ENCODE peak calls at places on chromosomes 2 and 18, in nine cellular contexts. M is astrocyte, S is ovary, U is PC-9, Y is cardiac muscle cell, K is suprapubic skin, Z is DND-41, T is fibroblast of lung, N is body of pancreas. G is an unnamed sample.

GRCh38 chr2:30406853-30407252 is 40.2 kb upstream of the LCLAT1 start:
- DNase-seq in K (no peak), M (no peak), S (no peak), Y (no peak), Z (no peak), U (no peak), T (no peak), N (no peak), G (no peak)

GRCh38 chr2:18740428-18740827 is 151.1 kb upstream of the NT5C1B start:
- DNase-seq in Z (no peak), Y (no peak), M (peak), S (no peak), U (no peak), N (no peak), T (peak), K (no peak), G (peak)

GRCh38 chr2:199870581-199870980 is 19.6 kb upstream of the FTCDNL1 start:
- DNase-seq in K (no peak), N (no peak), Y (no peak), M (no peak), U (no peak), Z (no peak), T (no peak), S (no peak), G (no peak)

GRCh38 chr2:8086796-8087479 is 594.9 kb upstream of the ID2 start:
- DNase-seq in M (peak), Y (no peak), K (no peak), U (no peak), T (peak), S (no peak), N (no peak), Z (no peak), G (peak)

GRCh38 chr2:109294523-109294922 is 165.5 kb downstream of the SH3RF3 start:
- DNase-seq in M (no peak), T (no peak), U (no peak), Z (no peak), N (no peak), S (no peak), Y (no peak), K (no peak), G (no peak)

GRCh38 chr2:74227646-74228045 is 29.2 kb downstream of the MTHFD2 start:
- DNase-seq in T (no peak), Z (no peak), K (no peak), M (no peak), S (no peak), U (no peak), N (no peak), Y (no peak), G (no peak)

GRCh38 chr2:200777275-200777674 is 34.4 kb upstream of the BZW1 start:
- DNase-seq in Z (no peak), M (no peak), K (no peak), N (no peak), U (no peak), Y (no peak), T (no peak), S (no peak), G (no peak)

GRCh38 chr2:241900251-241901017 is 30.9 kb downstream of the RTP5 start:
- DNase-seq in U (no peak), Z (no peak), K (peak), M (no peak), T (no peak), S (peak), N (peak), Y (no peak), G (no peak)

GRCh38 chr2:234254783-234255521 is 204.4 kb downstream of the SPP2 start:
- DNase-seq in U (no peak), T (peak), M (peak), N (no peak), Z (no peak), K (no peak), S (no peak), Y (no peak), G (no peak)

GRCh38 chr2:237904806-237905599 is 45.6 kb downstream of the RAMP1 start:
- DNase-seq in K (no peak), N (no peak), U (no peak), M (peak), T (peak), Y (peak), S (peak), Z (peak), G (peak)

GRCh38 chr2:105873721-105874120 is 129.0 kb downstream of the NCK2 start:
- DNase-seq in U (peak), K (no peak), S (no peak), M (peak), Y (no peak), T (peak), Z (no peak), N (no peak), G (peak)

GRCh38 chr2:191041418-191042161 is 27.6 kb upstream of the STAT1 start:
- DNase-seq in Z (no peak), M (peak), U (peak), Y (no peak), K (no peak), T (peak), S (no peak), N (no peak), G (peak)

GRCh38 chr2:64945973-64946736 is 43.0 kb upstream of the SLC1A4 start:
- DNase-seq in S (no peak), N (no peak), T (no peak), K (no peak), Z (peak), M (no peak), U (no peak), Y (no peak), G (peak)

GRCh38 chr2:64626963-64627760 is 26.6 kb downstream of the SERTAD2 start:
- DNase-seq in M (no peak), T (no peak), Y (peak), S (no peak), Z (no peak), K (no peak), U (no peak), N (no peak), G (no peak)

GRCh38 chr2:173126819-173127218 is 51.2 kb downstream of the MAP3K20 start:
- DNase-seq in U (no peak), K (no peak), S (no peak), N (no peak), Y (no peak), M (peak), T (peak), Z (no peak), G (no peak)

GRCh38 chr2:200306969-200307811 is 697 bp downstream of the SPATS2L start:
- DNase-seq in Y (peak), K (no peak), T (peak), N (peak), M (no peak), U (peak), Z (no peak), S (peak), G (no peak)

GRCh38 chr2:216316743-216317142 is 55.5 kb downstream of the MARCHF4 start:
- DNase-seq in T (peak), Y (no peak), N (no peak), Z (no peak), S (no peak), K (no peak), U (no peak), M (peak), G (peak)

GRCh38 chr2:64349143-64349530 is 104.8 kb upstream of the LGALSL start:
- DNase-seq in S (no peak), M (no peak), K (no peak), Y (no peak), U (no peak), T (no peak), N (no peak), Z (no peak), G (no peak)

GRCh38 chr2:203396667-203397066 is 68.5 kb downstream of the ABI2 start:
- DNase-seq in T (no peak), N (no peak), S (no peak), Y (peak), K (no peak), M (no peak), U (no peak), Z (no peak), G (no peak)

GRCh38 chr18:45457933-45458332 is 157.3 kb upstream of the SLC14A2 start:
- DNase-seq in Z (no peak), K (no peak), T (no peak), N (no peak), S (no peak), Y (no peak), M (no peak), U (no peak), G (no peak)

GRCh38 chr2:55000335-55000734 is 49.9 kb downstream of the RTN4 start:
- DNase-seq in M (no peak), N (no peak), S (no peak), K (no peak), Y (no peak), Z (no peak), U (no peak), T (no peak), G (no peak)
- H3K4me3 ChIP-seq in M (no peak), N (no peak), S (no peak), K (no peak), Y (no peak), Z (no peak), U (no peak), T (no peak), G (no peak)

GRCh38 chr2:126650994-126651393 is 5.0 kb upstream of the GYPC start:
- DNase-seq in N (no peak), K (peak), M (no peak), Z (no peak), Y (no peak), U (no peak), S (no peak), T (no peak), G (no peak)
- TF ChIP-seq CTCF in N (no peak), K (no peak), M (no peak), Z (no peak), Y (no peak), U (no peak), S (no peak), T (no peak), G (no peak)

DNA sequence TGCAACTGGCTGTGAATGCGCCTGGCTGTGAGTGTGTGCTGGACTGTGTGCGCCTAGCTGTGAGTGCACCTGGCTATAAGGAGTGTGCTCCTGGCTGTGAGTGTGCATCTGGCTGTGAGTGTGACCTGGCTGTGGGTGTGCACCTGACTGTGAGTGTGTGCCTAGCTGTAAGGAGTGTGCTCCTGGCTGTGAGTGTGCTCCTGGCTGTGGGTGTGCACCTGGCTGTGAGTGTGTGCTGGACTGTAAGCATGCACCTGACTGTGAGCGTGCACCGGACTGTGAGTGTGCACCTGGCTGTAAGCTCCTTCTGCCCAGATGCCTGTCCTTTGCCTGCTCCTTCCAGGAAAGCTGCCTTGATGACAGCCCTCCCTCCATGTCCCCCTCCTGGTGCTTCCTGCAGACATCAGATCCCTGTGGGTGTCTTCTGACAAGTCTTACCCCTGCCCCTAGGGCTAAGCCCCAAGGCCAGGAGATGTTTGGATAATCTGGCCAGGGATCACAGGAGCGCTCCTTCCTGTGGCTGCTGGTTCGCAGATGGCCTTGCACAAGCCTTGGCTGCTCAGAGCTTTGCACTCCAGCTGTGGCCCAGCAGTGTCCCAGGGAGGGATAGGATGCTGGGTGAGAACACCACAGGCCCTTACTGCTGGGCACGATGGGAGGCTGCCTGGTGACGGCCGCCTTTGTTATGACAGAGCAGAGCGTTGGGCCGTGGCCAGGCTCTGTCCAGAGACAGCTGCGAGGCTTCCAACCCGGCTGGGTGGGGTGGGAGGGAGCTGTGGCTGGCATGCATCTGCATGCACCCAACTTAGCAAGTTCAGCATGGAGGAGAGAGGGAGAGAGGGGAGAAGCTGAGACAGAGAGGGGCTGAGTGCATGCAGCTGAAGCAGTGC is 89.9 kb downstream of the GLI2 start:
- DNase-seq in Z (no peak), U (no peak), S (peak), M (peak), Y (peak), T (peak), N (no peak), K (no peak), G (peak)
- H3K27ac ChIP-seq in Z (no peak), U (no peak), S (no peak), M (no peak), Y (no peak), T (peak), N (no peak), K (no peak), G (no peak)

DNA sequence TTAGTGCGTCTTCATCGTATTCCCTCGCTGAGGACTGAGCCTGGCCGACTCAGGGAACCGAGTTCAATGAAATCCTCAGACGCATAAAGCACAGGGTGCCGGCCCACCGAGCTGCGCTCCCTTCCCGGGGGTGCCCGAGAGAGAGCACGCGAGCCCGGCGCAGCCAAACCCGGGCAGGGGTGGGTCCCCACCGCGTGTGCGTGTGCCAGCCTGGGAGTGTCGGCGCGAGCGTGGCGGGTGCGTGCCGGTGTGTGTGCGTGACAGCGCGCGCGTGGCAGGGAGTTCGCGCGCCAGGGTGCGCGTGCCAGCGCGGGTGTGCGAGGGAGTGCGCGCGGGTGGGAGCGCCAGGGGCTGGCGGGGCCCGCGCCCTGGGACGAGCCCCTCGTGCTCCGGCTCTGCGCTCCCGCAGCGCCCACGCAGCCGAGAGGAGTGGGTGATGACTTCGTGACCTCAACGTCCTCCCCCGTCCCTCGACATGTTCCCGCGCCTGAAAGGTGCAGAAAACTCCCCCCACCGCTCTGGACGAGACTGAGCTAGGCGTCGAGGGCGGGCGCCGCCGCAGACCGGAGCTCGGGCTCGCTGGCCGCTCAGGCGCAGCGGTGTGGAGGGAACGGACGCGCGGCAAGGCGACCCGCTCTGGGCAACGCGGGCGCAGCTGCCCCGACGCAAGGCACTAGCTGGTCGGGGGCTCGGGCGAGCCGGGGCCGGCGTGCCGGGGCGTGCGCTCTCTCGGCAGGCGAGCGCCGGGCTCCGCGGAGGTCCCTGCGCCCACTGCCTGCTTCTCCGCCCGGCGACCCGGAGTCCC is 583.0 kb downstream of the ZEB2 start:
- DNase-seq in Y (peak), S (peak), N (peak), M (peak), U (no peak), K (no peak), T (peak), Z (no peak), G (no peak)
- H3K4me3 ChIP-seq in Y (peak), S (peak), N (peak), M (peak), U (no peak), K (peak), T (peak), Z (no peak), G (peak)

GRCh38 chr2:232333361-232334135 is 45.0 kb upstream of the ALPP start:
- DNase-seq in M (no peak), T (no peak), K (peak), N (no peak), S (peak), Z (peak), Y (no peak), U (no peak), G (no peak)
- TF ChIP-seq CTCF in M (peak), T (peak), K (no peak), N (no peak), S (no peak), Z (peak), Y (peak), U (peak), G (peak)

GRCh38 chr18:10557085-10557677 is 31.4 kb downstream of the NAPG start:
- DNase-seq in K (no peak), U (no peak), M (no peak), S (no peak), T (no peak), N (no peak), Z (no peak), Y (no peak), G (no peak)

GRCh38 chr18:10560457-10561045 is 34.7 kb downstream of the NAPG start:
- DNase-seq in U (peak), Z (peak), T (peak), M (peak), K (peak), Y (peak), S (peak), N (peak), G (peak)

GRCh38 chr18:10559566-10560456 is 34.0 kb downstream of the NAPG start:
- DNase-seq in Z (no peak), S (peak), M (no peak), T (no peak), Y (no peak), U (no peak), N (no peak), K (no peak), G (no peak)

GRCh38 chr18:10558243-10558966 is 32.6 kb downstream of the NAPG start:
- DNase-seq in U (no peak), T (no peak), S (no peak), K (no peak), N (no peak), M (no peak), Y (no peak), Z (no peak), G (no peak)

GRCh38 chr18:10558967-10559298 is 33.1 kb downstream of the NAPG start:
- DNase-seq in Y (no peak), Z (no peak), S (no peak), N (no peak), T (no peak), U (no peak), M (no peak), K (no peak), G (no peak)
- H3K27ac ChIP-seq in Y (no peak), Z (no peak), S (no peak), N (no peak), T (no peak), U (no peak), M (no peak), K (no peak), G (no peak)